ENCODE peak calls at places on chromosomes 6 and 20, in seven cellular contexts. One of them, this sample, is unnamed.
A peak's percentile ranks its signal among the peaks of the same experiment; 100 is the strongest.

GRCh38 chr6:114310053-114310452 is 32.8 kb downstream of the HS3ST5 start:
- DNase-seq in A549: no peak
- DNase-seq in fibroblast of the aortic adventitia: no peak
- DNase-seq in CD4-positive, alpha-beta T cell: no peak
- DNase-seq in epithelial cell of esophagus: no peak
- DNase-seq in tibial nerve: no peak
- DNase-seq in activated B cell treated with CpG ODN at 0.5 μM for 24 hours: no peak
- DNase-seq in this sample: no peak

GRCh38 chr6:54719633-54720032 is 126.9 kb upstream of the FAM83B start:
- DNase-seq in A549: no peak
- DNase-seq in CD4-positive, alpha-beta T cell: no peak
- DNase-seq in epithelial cell of esophagus: no peak
- DNase-seq in tibial nerve: no peak
- DNase-seq in fibroblast of the aortic adventitia: no peak
- DNase-seq in activated B cell treated with CpG ODN at 0.5 μM for 24 hours: no peak
- DNase-seq in this sample: no peak

GRCh38 chr6:87840324-87840723 is 138.3 kb upstream of the AKIRIN2 start:
- DNase-seq in fibroblast of the aortic adventitia: no peak
- DNase-seq in CD4-positive, alpha-beta T cell: no peak
- DNase-seq in epithelial cell of esophagus: no peak
- DNase-seq in A549: no peak
- DNase-seq in tibial nerve: no peak
- DNase-seq in activated B cell treated with CpG ODN at 0.5 μM for 24 hours: no peak
- DNase-seq in this sample: no peak

GRCh38 chr6:39128832-39129231 is 13.8 kb upstream of the SAYSD1 start:
- DNase-seq in A549: no peak
- DNase-seq in CD4-positive, alpha-beta T cell: no peak
- DNase-seq in tibial nerve: no peak
- DNase-seq in epithelial cell of esophagus: no peak
- DNase-seq in fibroblast of the aortic adventitia: peak; percentile 91
- DNase-seq in activated B cell treated with CpG ODN at 0.5 μM for 24 hours: no peak
- DNase-seq in this sample: no peak

GRCh38 chr6:24972551-24972950 is 36.8 kb upstream of the RIPOR2 start:
- DNase-seq in CD4-positive, alpha-beta T cell: no peak
- DNase-seq in fibroblast of the aortic adventitia: no peak
- DNase-seq in epithelial cell of esophagus: no peak
- DNase-seq in A549: no peak
- DNase-seq in activated B cell treated with CpG ODN at 0.5 μM for 24 hours: no peak
- DNase-seq in tibial nerve: no peak
- DNase-seq in this sample: no peak

GRCh38 chr6:11685411-11686093 is 93.1 kb downstream of the ADTRP start:
- DNase-seq in epithelial cell of esophagus: peak; percentile 90
- DNase-seq in CD4-positive, alpha-beta T cell: no peak
- DNase-seq in tibial nerve: no peak
- DNase-seq in A549: peak; percentile 79
- DNase-seq in activated B cell treated with CpG ODN at 0.5 μM for 24 hours: no peak
- DNase-seq in fibroblast of the aortic adventitia: peak; percentile 64
- DNase-seq in this sample: no peak

GRCh38 chr6:45419574-45420082 is 41.9 kb upstream of the SUPT3H start:
- DNase-seq in tibial nerve: peak; percentile 30
- DNase-seq in fibroblast of the aortic adventitia: no peak
- DNase-seq in CD4-positive, alpha-beta T cell: peak; percentile 51
- DNase-seq in activated B cell treated with CpG ODN at 0.5 μM for 24 hours: peak; percentile 51
- DNase-seq in epithelial cell of esophagus: peak; percentile 81
- DNase-seq in A549: peak; percentile 47
- DNase-seq in this sample: peak; percentile 81

GRCh38 chr6:35392111-35392702 is 49.8 kb downstream of the PPARD start:
- DNase-seq in tibial nerve: no peak
- DNase-seq in activated B cell treated with CpG ODN at 0.5 μM for 24 hours: no peak
- DNase-seq in CD4-positive, alpha-beta T cell: no peak
- DNase-seq in epithelial cell of esophagus: peak; percentile 99
- DNase-seq in A549: no peak
- DNase-seq in fibroblast of the aortic adventitia: no peak
- DNase-seq in this sample: no peak

GRCh38 chr6:45713981-45714685 is 301.5 kb downstream of the CLIC5 start:
- DNase-seq in CD4-positive, alpha-beta T cell: no peak
- DNase-seq in A549: no peak
- DNase-seq in epithelial cell of esophagus: no peak
- DNase-seq in fibroblast of the aortic adventitia: no peak
- DNase-seq in activated B cell treated with CpG ODN at 0.5 μM for 24 hours: no peak
- DNase-seq in tibial nerve: no peak
- DNase-seq in this sample: no peak

GRCh38 chr20:6696001-6696400 is 71.5 kb upstream of the BMP2 start:
- DNase-seq in A549: no peak
- DNase-seq in CD4-positive, alpha-beta T cell: no peak
- DNase-seq in tibial nerve: no peak
- DNase-seq in activated B cell treated with CpG ODN at 0.5 μM for 24 hours: no peak
- DNase-seq in fibroblast of the aortic adventitia: no peak
- DNase-seq in epithelial cell of esophagus: no peak
- DNase-seq in this sample: no peak

GRCh38 chr20:24502184-24502583 is 32.8 kb downstream of the SYNDIG1 start:
- DNase-seq in epithelial cell of esophagus: peak; percentile 50
- DNase-seq in CD4-positive, alpha-beta T cell: no peak
- DNase-seq in tibial nerve: no peak
- DNase-seq in A549: peak; percentile 52
- DNase-seq in fibroblast of the aortic adventitia: peak; percentile 92
- DNase-seq in activated B cell treated with CpG ODN at 0.5 μM for 24 hours: no peak
- DNase-seq in this sample: peak; percentile 98

GRCh38 chr20:56802805-56803204 is 173.7 kb downstream of the TFAP2C start:
- DNase-seq in activated B cell treated with CpG ODN at 0.5 μM for 24 hours: no peak
- DNase-seq in epithelial cell of esophagus: no peak
- DNase-seq in CD4-positive, alpha-beta T cell: no peak
- DNase-seq in tibial nerve: no peak
- DNase-seq in fibroblast of the aortic adventitia: no peak
- DNase-seq in A549: no peak
- DNase-seq in this sample: no peak

GRCh38 chr6:150622941-150623874 is 23.5 kb downstream of the PLEKHG1 start:
- DNase-seq in activated B cell treated with CpG ODN at 0.5 μM for 24 hours: peak; percentile 40
- DNase-seq in tibial nerve: no peak
- DNase-seq in epithelial cell of esophagus: no peak
- DNase-seq in fibroblast of the aortic adventitia: no peak
- DNase-seq in A549: no peak
- DNase-seq in CD4-positive, alpha-beta T cell: no peak
- DNase-seq in this sample: no peak

GRCh38 chr6:163415620-163416379 is 1.3 kb downstream of the QKI start:
- DNase-seq in activated B cell treated with CpG ODN at 0.5 μM for 24 hours: peak; percentile 53
- DNase-seq in fibroblast of the aortic adventitia: peak; percentile 61
- DNase-seq in A549: peak; percentile 44
- DNase-seq in epithelial cell of esophagus: peak; percentile 70
- DNase-seq in tibial nerve: peak; percentile 53
- DNase-seq in CD4-positive, alpha-beta T cell: peak; percentile 5
- DNase-seq in this sample: peak; percentile 93

GRCh38 chr6:36657942-36658544 is 20.5 kb upstream of the CDKN1A start:
- DNase-seq in fibroblast of the aortic adventitia: peak; percentile 70
- DNase-seq in A549: no peak
- DNase-seq in epithelial cell of esophagus: peak; percentile 76
- DNase-seq in CD4-positive, alpha-beta T cell: no peak
- DNase-seq in activated B cell treated with CpG ODN at 0.5 μM for 24 hours: no peak
- DNase-seq in tibial nerve: no peak
- DNase-seq in this sample: peak; percentile 92

GRCh38 chr20:9903048-9903651 is 64.3 kb upstream of the PAK5 start:
- DNase-seq in tibial nerve: no peak
- DNase-seq in activated B cell treated with CpG ODN at 0.5 μM for 24 hours: no peak
- DNase-seq in epithelial cell of esophagus: peak; percentile 27
- DNase-seq in A549: peak; percentile 29
- DNase-seq in CD4-positive, alpha-beta T cell: no peak
- DNase-seq in fibroblast of the aortic adventitia: no peak
- DNase-seq in this sample: no peak

GRCh38 chr20:2693286-2693995 is 861 bp downstream of the EBF4 start:
- DNase-seq in fibroblast of the aortic adventitia: no peak
- DNase-seq in epithelial cell of esophagus: no peak
- DNase-seq in A549: peak; percentile 35
- DNase-seq in tibial nerve: no peak
- DNase-seq in activated B cell treated with CpG ODN at 0.5 μM for 24 hours: peak; percentile 50
- DNase-seq in CD4-positive, alpha-beta T cell: peak; percentile 29
- DNase-seq in this sample: peak; percentile 88

GRCh38 chr6:125899726-125900182 is 56.8 kb upstream of the HINT3 start:
- DNase-seq in epithelial cell of esophagus: no peak
- DNase-seq in tibial nerve: no peak
- DNase-seq in fibroblast of the aortic adventitia: no peak
- DNase-seq in A549: peak; percentile 86
- DNase-seq in activated B cell treated with CpG ODN at 0.5 μM for 24 hours: no peak
- DNase-seq in CD4-positive, alpha-beta T cell: no peak
- DNase-seq in this sample: no peak

GRCh38 chr6:126625019-126625418 is 285.1 kb downstream of the CENPW start:
- DNase-seq in fibroblast of the aortic adventitia: peak; percentile 63
- DNase-seq in tibial nerve: no peak
- DNase-seq in epithelial cell of esophagus: peak; percentile 56
- DNase-seq in CD4-positive, alpha-beta T cell: no peak
- DNase-seq in activated B cell treated with CpG ODN at 0.5 μM for 24 hours: no peak
- DNase-seq in A549: peak; percentile 5
- DNase-seq in this sample: no peak

GRCh38 chr6:101818056-101818455 is 424.5 kb downstream of the GRIK2 start:
- DNase-seq in tibial nerve: no peak
- DNase-seq in fibroblast of the aortic adventitia: no peak
- DNase-seq in CD4-positive, alpha-beta T cell: no peak
- DNase-seq in activated B cell treated with CpG ODN at 0.5 μM for 24 hours: no peak
- DNase-seq in A549: no peak
- DNase-seq in epithelial cell of esophagus: peak; percentile 9
- DNase-seq in this sample: no peak

GRCh38 chr20:35661013-35661412 is 3.7 kb downstream of the CPNE1 start:
- DNase-seq in epithelial cell of esophagus: peak; percentile 45
- DNase-seq in tibial nerve: no peak
- DNase-seq in activated B cell treated with CpG ODN at 0.5 μM for 24 hours: no peak
- DNase-seq in A549: no peak
- DNase-seq in fibroblast of the aortic adventitia: no peak
- DNase-seq in CD4-positive, alpha-beta T cell: no peak
- DNase-seq in this sample: no peak

GRCh38 chr6:167858086-167858591 is 31.4 kb downstream of the AFDN start:
- DNase-seq in epithelial cell of esophagus: no peak
- DNase-seq in tibial nerve: no peak
- DNase-seq in fibroblast of the aortic adventitia: peak; percentile 81
- DNase-seq in activated B cell treated with CpG ODN at 0.5 μM for 24 hours: no peak
- DNase-seq in CD4-positive, alpha-beta T cell: no peak
- DNase-seq in A549: no peak
- DNase-seq in this sample: no peak

GRCh38 chr6:166237611-166238010 is 70.0 kb upstream of the TBXT start:
- DNase-seq in A549: no peak
- DNase-seq in epithelial cell of esophagus: no peak
- DNase-seq in activated B cell treated with CpG ODN at 0.5 μM for 24 hours: no peak
- DNase-seq in tibial nerve: no peak
- DNase-seq in fibroblast of the aortic adventitia: peak; percentile 4
- DNase-seq in CD4-positive, alpha-beta T cell: no peak
- DNase-seq in this sample: peak; percentile 50

DNA sequence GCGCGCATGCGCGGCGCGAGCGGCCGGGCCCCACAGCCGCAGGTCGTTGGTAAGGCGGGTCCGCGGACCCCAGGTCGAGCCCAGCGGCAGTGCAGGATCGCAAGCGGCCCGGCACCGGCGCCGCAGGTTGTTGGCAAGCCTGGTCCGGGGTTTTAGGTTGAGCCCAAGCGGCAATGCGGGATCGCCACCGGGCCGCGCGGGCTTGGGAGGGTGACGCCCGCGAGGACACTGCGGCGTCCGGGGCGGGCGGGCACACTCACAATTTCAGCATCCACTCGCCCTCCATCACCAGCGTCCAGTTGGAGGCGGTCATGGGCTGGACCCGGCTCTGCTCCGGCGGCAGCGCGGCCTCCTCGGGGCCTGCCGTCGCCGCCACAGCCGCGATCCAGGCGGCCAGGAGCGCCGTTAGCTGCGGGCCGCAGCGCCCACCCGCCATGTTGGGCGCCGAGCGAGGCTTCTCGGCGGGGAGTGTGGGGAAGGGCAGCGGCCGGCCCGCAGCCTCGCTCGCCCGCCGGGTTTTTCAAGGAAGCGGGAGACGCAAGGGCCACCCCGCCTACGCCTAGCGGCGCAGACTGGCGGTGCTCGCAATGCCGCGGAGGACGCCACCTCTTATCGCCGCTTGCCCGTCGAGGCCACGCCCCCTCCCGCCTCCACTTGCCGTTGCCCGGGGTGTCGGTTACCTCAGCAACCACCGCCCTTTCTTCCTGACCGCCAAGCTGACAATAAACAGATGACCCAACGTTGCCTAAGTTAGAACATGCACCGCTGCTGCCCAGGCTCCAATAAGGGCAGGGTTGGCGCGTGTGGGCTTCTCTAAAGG is at the start of gene TMX4:
- DNase-seq in A549: peak; percentile 96
- DNase-seq in CD4-positive, alpha-beta T cell: peak; percentile 84
- DNase-seq in epithelial cell of esophagus: peak; percentile 98
- DNase-seq in activated B cell treated with CpG ODN at 0.5 μM for 24 hours: peak; percentile 93
- DNase-seq in fibroblast of the aortic adventitia: peak; percentile 97
- DNase-seq in tibial nerve: peak; percentile 97
- DNase-seq in this sample: peak; percentile 98
- TF ChIP-seq CTCF in A549: peak; percentile 63
- TF ChIP-seq CTCF in CD4-positive, alpha-beta T cell: peak; percentile 13
- TF ChIP-seq CTCF in epithelial cell of esophagus: peak; percentile 38
- TF ChIP-seq CTCF in activated B cell treated with CpG ODN at 0.5 μM for 24 hours: no peak
- TF ChIP-seq CTCF in fibroblast of the aortic adventitia: peak; percentile 51
- TF ChIP-seq CTCF in tibial nerve: peak; percentile 80
- TF ChIP-seq CTCF in this sample: peak; percentile 20

GRCh38 chr6:10564975-10565374 is 43.8 kb downstream of the GCNT2 start:
- DNase-seq in activated B cell treated with CpG ODN at 0.5 μM for 24 hours: no peak
- DNase-seq in fibroblast of the aortic adventitia: no peak
- DNase-seq in epithelial cell of esophagus: no peak
- DNase-seq in tibial nerve: no peak
- DNase-seq in CD4-positive, alpha-beta T cell: no peak
- DNase-seq in A549: no peak
- DNase-seq in this sample: no peak
- TF ChIP-seq CTCF in activated B cell treated with CpG ODN at 0.5 μM for 24 hours: no peak
- TF ChIP-seq CTCF in fibroblast of the aortic adventitia: no peak
- TF ChIP-seq CTCF in epithelial cell of esophagus: no peak
- TF ChIP-seq CTCF in tibial nerve: no peak
- TF ChIP-seq CTCF in CD4-positive, alpha-beta T cell: no peak
- TF ChIP-seq CTCF in A549: no peak
- TF ChIP-seq CTCF in this sample: no peak

GRCh38 chr6:42095066-42095465 is 44.7 kb downstream of the TAF8 start:
- DNase-seq in CD4-positive, alpha-beta T cell: no peak
- DNase-seq in fibroblast of the aortic adventitia: no peak
- DNase-seq in A549: no peak
- DNase-seq in tibial nerve: no peak
- DNase-seq in activated B cell treated with CpG ODN at 0.5 μM for 24 hours: no peak
- DNase-seq in epithelial cell of esophagus: peak; percentile 40
- DNase-seq in this sample: no peak
- TF ChIP-seq CTCF in CD4-positive, alpha-beta T cell: no peak
- TF ChIP-seq CTCF in fibroblast of the aortic adventitia: no peak
- TF ChIP-seq CTCF in A549: no peak
- TF ChIP-seq CTCF in tibial nerve: no peak
- TF ChIP-seq CTCF in activated B cell treated with CpG ODN at 0.5 μM for 24 hours: no peak
- TF ChIP-seq CTCF in epithelial cell of esophagus: no peak
- TF ChIP-seq CTCF in this sample: no peak

DNA sequence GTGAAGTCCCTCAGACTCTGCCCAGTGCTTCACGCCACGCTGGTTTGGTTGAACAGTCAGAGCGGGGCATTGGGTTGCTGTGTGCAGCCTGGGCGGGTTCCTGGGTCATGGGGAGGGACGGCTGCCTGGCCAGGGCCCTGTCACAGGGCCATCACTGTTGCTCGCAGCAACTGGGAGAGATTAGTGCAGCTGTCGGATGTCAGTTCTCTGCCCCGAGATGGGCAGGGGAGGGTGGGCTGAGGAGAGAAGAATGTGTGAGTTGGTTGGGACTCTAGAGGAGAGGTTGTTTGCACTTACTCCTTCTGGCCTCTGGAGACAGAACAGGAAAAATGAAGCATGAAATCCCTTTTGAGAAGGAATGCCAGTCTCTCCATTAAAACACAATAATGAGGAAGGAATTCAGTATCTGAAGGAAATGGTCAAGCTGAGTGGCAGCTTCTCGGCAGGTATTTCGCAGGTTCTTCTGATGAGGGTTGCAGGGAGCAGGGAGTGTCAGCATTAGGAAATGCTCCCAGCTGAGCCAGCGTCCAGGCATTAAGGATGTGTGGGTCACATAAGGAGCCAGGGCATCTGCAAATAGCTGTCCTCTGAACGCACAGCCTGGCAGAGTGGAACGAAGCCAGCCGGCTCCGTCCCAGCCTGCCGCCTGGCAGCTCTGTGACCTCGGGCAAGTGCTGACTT is 95.9 kb downstream of the SSR1 start:
- DNase-seq in fibroblast of the aortic adventitia: no peak
- DNase-seq in A549: no peak
- DNase-seq in tibial nerve: no peak
- DNase-seq in CD4-positive, alpha-beta T cell: no peak
- DNase-seq in activated B cell treated with CpG ODN at 0.5 μM for 24 hours: no peak
- DNase-seq in epithelial cell of esophagus: peak; percentile 76
- DNase-seq in this sample: no peak
- TF ChIP-seq CTCF in fibroblast of the aortic adventitia: no peak
- TF ChIP-seq CTCF in A549: no peak
- TF ChIP-seq CTCF in tibial nerve: no peak
- TF ChIP-seq CTCF in CD4-positive, alpha-beta T cell: no peak
- TF ChIP-seq CTCF in activated B cell treated with CpG ODN at 0.5 μM for 24 hours: no peak
- TF ChIP-seq CTCF in epithelial cell of esophagus: no peak
- TF ChIP-seq CTCF in this sample: no peak

This sample was measured in osteoblast.